ENCODE peak calls at places on chromosomes 2 and 18, in nine cellular contexts. One of them, this sample, is unnamed.

GRCh38 chr2:24676493-24676892 is 116.7 kb downstream of the PTRHD1 start:
- DNase-seq in OCI-LY7: no peak
- DNase-seq in GM12864: no peak
- DNase-seq in neural progenitor cell: no peak
- DNase-seq in adrenal gland: no peak
- DNase-seq in heart left ventricle: no peak
- DNase-seq in ovary: no peak
- DNase-seq in CD8-positive, alpha-beta T cell: no peak
- DNase-seq in coronary artery: no peak
- DNase-seq in this sample: no peak

GRCh38 chr2:235041221-235041917 is 89.6 kb downstream of the SH3BP4 start:
- DNase-seq in adrenal gland: no peak
- DNase-seq in heart left ventricle: no peak
- DNase-seq in OCI-LY7: no peak
- DNase-seq in CD8-positive, alpha-beta T cell: no peak
- DNase-seq in GM12864: no peak
- DNase-seq in neural progenitor cell: no peak
- DNase-seq in coronary artery: no peak
- DNase-seq in ovary: no peak
- DNase-seq in this sample: no peak

GRCh38 chr2:99299580-99299979 is 1.4 kb downstream of the LYG1 start:
- DNase-seq in neural progenitor cell: no peak
- DNase-seq in heart left ventricle: no peak
- DNase-seq in OCI-LY7: no peak
- DNase-seq in GM12864: no peak
- DNase-seq in adrenal gland: no peak
- DNase-seq in ovary: no peak
- DNase-seq in CD8-positive, alpha-beta T cell: no peak
- DNase-seq in coronary artery: no peak
- DNase-seq in this sample: no peak

GRCh38 chr18:79625195-79625923 is 54.2 kb upstream of the CTDP1 start:
- DNase-seq in neural progenitor cell: no peak
- DNase-seq in adrenal gland: no peak
- DNase-seq in GM12864: peak
- DNase-seq in heart left ventricle: peak
- DNase-seq in CD8-positive, alpha-beta T cell: no peak
- DNase-seq in ovary: peak
- DNase-seq in OCI-LY7: peak
- DNase-seq in coronary artery: no peak
- DNase-seq in this sample: no peak

GRCh38 chr2:137123241-137123640 is 357.9 kb downstream of the THSD7B start:
- DNase-seq in neural progenitor cell: no peak
- DNase-seq in adrenal gland: no peak
- DNase-seq in OCI-LY7: no peak
- DNase-seq in ovary: no peak
- DNase-seq in CD8-positive, alpha-beta T cell: no peak
- DNase-seq in GM12864: no peak
- DNase-seq in heart left ventricle: no peak
- DNase-seq in coronary artery: no peak
- DNase-seq in this sample: no peak

GRCh38 chr18:22267225-22267624 is 97.8 kb downstream of the GATA6 start:
- DNase-seq in neural progenitor cell: no peak
- DNase-seq in CD8-positive, alpha-beta T cell: no peak
- DNase-seq in heart left ventricle: peak
- DNase-seq in GM12864: no peak
- DNase-seq in coronary artery: no peak
- DNase-seq in OCI-LY7: no peak
- DNase-seq in adrenal gland: no peak
- DNase-seq in ovary: no peak
- DNase-seq in this sample: no peak

GRCh38 chr2:65576861-65577601 is 144.6 kb upstream of the SPRED2 start:
- DNase-seq in coronary artery: no peak
- DNase-seq in neural progenitor cell: no peak
- DNase-seq in adrenal gland: no peak
- DNase-seq in OCI-LY7: no peak
- DNase-seq in ovary: no peak
- DNase-seq in heart left ventricle: no peak
- DNase-seq in CD8-positive, alpha-beta T cell: no peak
- DNase-seq in GM12864: no peak
- DNase-seq in this sample: no peak

GRCh38 chr2:8939486-8940114 is 63.9 kb downstream of the MBOAT2 start:
- DNase-seq in heart left ventricle: no peak
- DNase-seq in GM12864: no peak
- DNase-seq in adrenal gland: no peak
- DNase-seq in coronary artery: no peak
- DNase-seq in CD8-positive, alpha-beta T cell: no peak
- DNase-seq in ovary: no peak
- DNase-seq in OCI-LY7: no peak
- DNase-seq in neural progenitor cell: no peak
- DNase-seq in this sample: no peak

GRCh38 chr18:59220784-59221765 is 1.1 kb downstream of the GRP start:
- DNase-seq in CD8-positive, alpha-beta T cell: no peak
- DNase-seq in heart left ventricle: no peak
- DNase-seq in GM12864: no peak
- DNase-seq in neural progenitor cell: peak
- DNase-seq in OCI-LY7: no peak
- DNase-seq in adrenal gland: no peak
- DNase-seq in coronary artery: no peak
- DNase-seq in ovary: no peak
- DNase-seq in this sample: no peak

GRCh38 chr2:201639205-201639604 is 4.1 kb downstream of the TMEM237 start:
- DNase-seq in coronary artery: no peak
- DNase-seq in adrenal gland: no peak
- DNase-seq in CD8-positive, alpha-beta T cell: no peak
- DNase-seq in neural progenitor cell: no peak
- DNase-seq in heart left ventricle: no peak
- DNase-seq in ovary: no peak
- DNase-seq in GM12864: no peak
- DNase-seq in OCI-LY7: no peak
- DNase-seq in this sample: no peak

GRCh38 chr2:237870126-237870525 is 10.7 kb downstream of the RAMP1 start:
- DNase-seq in CD8-positive, alpha-beta T cell: no peak
- DNase-seq in GM12864: no peak
- DNase-seq in adrenal gland: no peak
- DNase-seq in heart left ventricle: no peak
- DNase-seq in coronary artery: no peak
- DNase-seq in OCI-LY7: no peak
- DNase-seq in neural progenitor cell: no peak
- DNase-seq in ovary: no peak
- DNase-seq in this sample: peak

GRCh38 chr18:57803119-57803969 is at the start of gene ATP8B1:
- DNase-seq in adrenal gland: peak
- DNase-seq in CD8-positive, alpha-beta T cell: no peak
- DNase-seq in coronary artery: peak
- DNase-seq in GM12864: no peak
- DNase-seq in OCI-LY7: no peak
- DNase-seq in neural progenitor cell: peak
- DNase-seq in heart left ventricle: peak
- DNase-seq in ovary: peak
- DNase-seq in this sample: peak

GRCh38 chr2:66494708-66495107 is 59.8 kb downstream of the MEIS1 start:
- DNase-seq in CD8-positive, alpha-beta T cell: no peak
- DNase-seq in ovary: no peak
- DNase-seq in coronary artery: no peak
- DNase-seq in OCI-LY7: no peak
- DNase-seq in adrenal gland: peak
- DNase-seq in GM12864: no peak
- DNase-seq in neural progenitor cell: no peak
- DNase-seq in heart left ventricle: peak
- DNase-seq in this sample: no peak

GRCh38 chr2:2682700-2683342 is 351.7 kb upstream of the MYT1L start:
- DNase-seq in CD8-positive, alpha-beta T cell: no peak
- DNase-seq in adrenal gland: no peak
- DNase-seq in coronary artery: no peak
- DNase-seq in heart left ventricle: no peak
- DNase-seq in neural progenitor cell: no peak
- DNase-seq in GM12864: no peak
- DNase-seq in OCI-LY7: no peak
- DNase-seq in ovary: no peak
- DNase-seq in this sample: no peak
- TF ChIP-seq CTCF in CD8-positive, alpha-beta T cell: no peak
- TF ChIP-seq CTCF in adrenal gland: no peak
- TF ChIP-seq CTCF in coronary artery: no peak
- TF ChIP-seq CTCF in heart left ventricle: no peak
- TF ChIP-seq CTCF in neural progenitor cell: no peak
- TF ChIP-seq CTCF in GM12864: peak
- TF ChIP-seq CTCF in OCI-LY7: peak
- TF ChIP-seq CTCF in ovary: no peak
- TF ChIP-seq CTCF in this sample: no peak

DNA sequence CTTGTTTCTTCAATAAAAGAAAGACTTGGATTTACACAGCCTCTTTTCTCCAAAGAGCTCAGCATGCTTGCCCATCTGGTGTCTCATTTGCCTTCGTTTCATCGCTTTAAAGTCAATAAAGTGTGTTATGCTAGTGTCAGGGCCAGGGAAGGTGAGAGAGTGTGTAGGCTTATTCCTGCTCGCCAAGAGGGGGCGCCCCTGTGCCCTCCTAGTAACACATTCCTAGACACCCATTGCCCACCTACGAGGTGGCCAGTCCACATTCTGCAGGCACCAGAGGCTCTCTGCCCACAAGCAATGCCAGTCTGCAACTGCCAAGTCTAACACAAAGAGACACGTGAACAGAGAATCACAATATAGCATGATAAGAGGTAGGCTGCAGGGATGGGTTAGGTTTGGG is 39.4 kb upstream of the DAPL1 start:
- DNase-seq in CD8-positive, alpha-beta T cell: no peak
- DNase-seq in OCI-LY7: no peak
- DNase-seq in ovary: no peak
- DNase-seq in GM12864: no peak
- DNase-seq in adrenal gland: no peak
- DNase-seq in coronary artery: no peak
- DNase-seq in neural progenitor cell: peak
- DNase-seq in heart left ventricle: no peak
- DNase-seq in this sample: no peak
- TF ChIP-seq CTCF in CD8-positive, alpha-beta T cell: no peak
- TF ChIP-seq CTCF in OCI-LY7: peak
- TF ChIP-seq CTCF in ovary: no peak
- TF ChIP-seq CTCF in GM12864: peak
- TF ChIP-seq CTCF in adrenal gland: no peak
- TF ChIP-seq CTCF in coronary artery: no peak
- TF ChIP-seq CTCF in neural progenitor cell: peak
- TF ChIP-seq CTCF in heart left ventricle: no peak
- TF ChIP-seq CTCF in this sample: peak

DNA sequence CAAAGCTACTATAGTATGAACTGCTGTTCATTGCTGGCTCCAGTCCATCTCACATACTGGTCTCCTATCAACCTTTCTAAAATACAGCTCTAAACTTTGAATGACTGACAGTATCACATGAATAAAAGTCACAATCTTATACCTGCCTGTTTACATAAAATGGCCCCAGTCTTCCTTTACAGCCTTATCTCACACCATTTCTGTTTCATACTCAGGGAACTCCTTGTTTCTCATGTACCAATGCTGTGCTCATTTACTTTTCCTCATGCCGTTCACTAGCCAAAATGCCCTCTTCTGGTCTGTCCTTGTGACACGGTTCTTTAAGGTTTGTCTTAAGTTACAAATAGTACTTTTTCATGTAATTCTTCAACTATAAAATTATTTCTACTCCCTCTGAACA is 6.2 kb downstream of the ATP5MC3 start:
- DNase-seq in OCI-LY7: no peak
- DNase-seq in CD8-positive, alpha-beta T cell: no peak
- DNase-seq in coronary artery: no peak
- DNase-seq in adrenal gland: no peak
- DNase-seq in ovary: no peak
- DNase-seq in neural progenitor cell: no peak
- DNase-seq in heart left ventricle: no peak
- DNase-seq in GM12864: no peak
- DNase-seq in this sample: no peak
- TF ChIP-seq CTCF in OCI-LY7: no peak
- TF ChIP-seq CTCF in CD8-positive, alpha-beta T cell: no peak
- TF ChIP-seq CTCF in coronary artery: no peak
- TF ChIP-seq CTCF in adrenal gland: no peak
- TF ChIP-seq CTCF in ovary: no peak
- TF ChIP-seq CTCF in neural progenitor cell: no peak
- TF ChIP-seq CTCF in heart left ventricle: no peak
- TF ChIP-seq CTCF in GM12864: no peak
- TF ChIP-seq CTCF in this sample: no peak

GRCh38 chr2:74457549-74458131 is 598 bp upstream of the WBP1 start:
- DNase-seq in GM12864: peak
- DNase-seq in coronary artery: no peak
- DNase-seq in heart left ventricle: peak
- DNase-seq in CD8-positive, alpha-beta T cell: peak
- DNase-seq in OCI-LY7: peak
- DNase-seq in ovary: peak
- DNase-seq in adrenal gland: peak
- DNase-seq in neural progenitor cell: peak
- DNase-seq in this sample: no peak

GRCh38 chr2:74457129-74457548 is 1.1 kb upstream of the WBP1 start:
- DNase-seq in heart left ventricle: no peak
- DNase-seq in CD8-positive, alpha-beta T cell: no peak
- DNase-seq in OCI-LY7: no peak
- DNase-seq in neural progenitor cell: no peak
- DNase-seq in adrenal gland: no peak
- DNase-seq in coronary artery: no peak
- DNase-seq in ovary: no peak
- DNase-seq in GM12864: no peak
- DNase-seq in this sample: no peak

GRCh38 chr2:74458132-74458956 is at the start of gene WBP1:
- DNase-seq in coronary artery: peak
- DNase-seq in OCI-LY7: peak
- DNase-seq in adrenal gland: peak
- DNase-seq in CD8-positive, alpha-beta T cell: peak
- DNase-seq in neural progenitor cell: peak
- DNase-seq in heart left ventricle: peak
- DNase-seq in ovary: peak
- DNase-seq in GM12864: peak
- DNase-seq in this sample: peak

GRCh38 chr2:74458957-74459290 is 686 bp downstream of the WBP1 start:
- DNase-seq in CD8-positive, alpha-beta T cell: no peak
- DNase-seq in adrenal gland: no peak
- DNase-seq in OCI-LY7: no peak
- DNase-seq in ovary: no peak
- DNase-seq in neural progenitor cell: no peak
- DNase-seq in heart left ventricle: no peak
- DNase-seq in coronary artery: no peak
- DNase-seq in GM12864: no peak
- DNase-seq in this sample: no peak

DNA sequence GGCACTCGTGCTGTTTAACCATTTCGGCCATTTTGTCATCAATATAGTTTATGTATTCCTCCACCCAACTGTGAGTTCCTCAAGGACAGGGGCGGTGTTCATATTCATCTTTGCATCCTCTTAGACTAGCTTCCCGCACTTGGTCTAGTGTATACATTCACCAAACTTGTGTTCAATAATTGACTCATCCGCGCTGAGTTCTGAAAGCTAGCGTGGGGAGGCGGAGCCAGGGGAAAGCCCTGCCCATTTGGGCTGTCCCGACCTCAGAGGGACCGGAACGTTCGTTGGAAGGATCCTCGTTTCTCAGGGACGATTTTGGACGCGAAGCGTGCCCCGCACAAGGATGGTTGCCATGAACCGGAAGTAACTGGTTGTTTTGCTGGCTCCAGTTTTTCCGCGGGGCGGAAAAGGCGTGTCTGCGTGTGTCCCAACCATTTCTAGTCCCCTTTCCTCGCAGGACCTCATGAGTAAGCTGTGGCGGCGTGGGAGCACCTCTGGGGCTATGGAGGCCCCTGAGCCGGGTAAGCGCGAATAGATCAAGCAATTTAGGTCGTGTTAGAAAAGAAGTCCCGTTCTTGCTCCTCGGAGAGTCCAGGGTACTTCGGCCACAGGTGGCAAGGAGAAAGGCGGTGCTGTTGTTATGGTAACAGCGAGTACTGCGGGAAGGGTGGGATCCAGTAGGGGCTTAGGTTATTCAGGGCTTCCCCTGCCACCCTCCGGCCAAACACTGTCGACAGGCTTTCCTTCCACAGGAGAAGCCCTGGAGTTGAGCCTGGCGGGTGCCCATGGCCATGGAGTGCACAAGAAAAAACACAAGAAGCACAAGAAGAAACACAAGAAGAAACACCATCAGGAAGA is at the start of gene INO80B:
- DNase-seq in GM12864: peak
- DNase-seq in heart left ventricle: peak
- DNase-seq in CD8-positive, alpha-beta T cell: peak
- DNase-seq in adrenal gland: peak
- DNase-seq in OCI-LY7: peak
- DNase-seq in coronary artery: peak
- DNase-seq in ovary: peak
- DNase-seq in neural progenitor cell: peak
- DNase-seq in this sample: peak
- TF ChIP-seq CTCF in GM12864: no peak
- TF ChIP-seq CTCF in heart left ventricle: no peak
- TF ChIP-seq CTCF in CD8-positive, alpha-beta T cell: no peak
- TF ChIP-seq CTCF in adrenal gland: no peak
- TF ChIP-seq CTCF in OCI-LY7: peak
- TF ChIP-seq CTCF in coronary artery: no peak
- TF ChIP-seq CTCF in ovary: no peak
- TF ChIP-seq CTCF in neural progenitor cell: no peak
- TF ChIP-seq CTCF in this sample: no peak